ENCODE peak calls at places on chromosomes 16 and 17, in four cellular contexts. W is K562, X is GM12878, M is HepG2. E is an unnamed sample.
A peak's percentile ranks its signal among the peaks of the same experiment; 100 is the strongest.

GRCh38 chr17:74445156-74445555 is 13.3 kb downstream of the GPRC5C start:
- DNase-seq in W (no peak), X (no peak), M (no peak), E (no peak)

GRCh38 chr16:54275956-54276355 is 10.6 kb downstream of the IRX3 start:
- DNase-seq in X (no peak), M (no peak), W (no peak), E (no peak)

GRCh38 chr16:4316732-4317461 is 1.0 kb downstream of the GLIS2 start:
- DNase-seq in M (no peak), W (no peak), X (no peak), E (peak; percentile 74)

GRCh38 chr16:51193879-51194278 is 42.8 kb upstream of the SALL1 start:
- DNase-seq in W (no peak), M (no peak), X (no peak), E (no peak)

GRCh38 chr17:49364119-49364518 is 2.1 kb upstream of the ZNF652 start:
- DNase-seq in M (no peak), W (no peak), X (no peak), E (no peak)

GRCh38 chr16:80947708-80948615 is 58.7 kb downstream of the CMC2 start:
- DNase-seq in X (no peak), M (no peak), W (no peak), E (no peak)

GRCh38 chr17:72488542-72489272 is 367.9 kb downstream of the SOX9 start:
- DNase-seq in M (no peak), X (no peak), W (no peak), E (no peak)

GRCh38 chr16:53952215-53953208 is 248.6 kb downstream of the FTO start:
- DNase-seq in W (no peak), X (no peak), M (no peak), E (no peak)

GRCh38 chr16:72937916-72938315 is 110.0 kb downstream of the ZFHX3 start:
- DNase-seq in M (no peak), X (no peak), W (no peak), E (no peak)

GRCh38 chr16:16149710-16150116 is 73.6 kb downstream of the ABCC6 start:
- DNase-seq in M (peak; percentile 76), X (no peak), W (no peak), E (no peak)

GRCh38 chr16:16151315-16151714 is 72.0 kb downstream of the ABCC6 start:
- DNase-seq in X (no peak), M (no peak), W (no peak), E (no peak)

GRCh38 chr16:16150878-16151152 is 72.5 kb downstream of the ABCC6 start:
- DNase-seq in W (no peak), X (no peak), M (no peak), E (no peak)

GRCh38 chr16:16148755-16149154 is 74.5 kb downstream of the ABCC6 start:
- DNase-seq in W (no peak), M (no peak), X (no peak), E (no peak)

GRCh38 chr16:16150117-16150877 is 73.0 kb downstream of the ABCC6 start:
- DNase-seq in X (no peak), M (no peak), W (no peak), E (peak; percentile 84)
- TF ChIP-seq SMC3 in X (no peak), M (no peak), W (no peak), E (no peak)

DNA sequence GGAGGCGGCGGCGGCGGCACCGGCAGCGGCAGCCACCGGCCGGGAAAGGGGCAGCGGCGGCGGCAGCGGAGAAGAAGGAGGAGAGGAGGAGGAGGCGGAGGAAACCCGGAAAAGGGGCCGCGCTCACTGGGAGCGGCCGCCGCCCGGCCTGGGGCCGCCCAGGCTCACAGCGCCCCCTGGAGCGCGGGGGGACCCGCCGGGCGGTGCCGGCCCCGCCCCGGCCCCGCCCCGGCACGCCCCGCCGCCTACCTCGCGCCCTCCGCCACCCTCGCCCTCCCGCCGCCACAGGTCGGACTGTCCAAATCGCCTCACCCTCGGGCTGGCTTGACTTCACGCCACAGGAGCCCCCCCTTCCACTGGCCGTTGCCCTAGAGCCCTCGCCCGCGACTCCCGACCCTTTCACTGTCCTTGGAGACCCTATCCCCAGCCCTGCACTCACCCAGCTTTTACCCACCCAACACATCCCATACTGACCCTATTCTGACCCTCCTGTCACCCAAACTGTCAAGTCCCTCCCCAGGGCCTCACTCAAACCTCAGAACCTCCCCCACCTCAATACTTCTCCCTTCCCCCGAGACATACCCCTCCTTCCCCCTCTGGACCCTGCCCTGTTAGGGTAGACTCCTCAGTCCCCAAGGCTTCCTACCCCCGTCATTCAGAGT is at the start of gene CSNK2A2:
- DNase-seq in W (peak; percentile 96), X (no peak), M (peak; percentile 56), E (peak; percentile 99)
- TF ChIP-seq TAF1 in W (peak; percentile 58), X (peak; percentile 43), M (peak; percentile 55), E (peak; percentile 72)

GRCh38 chr17:16406742-16407674 is 8.4 kb upstream of the TRPV2 start:
- DNase-seq in X (peak; percentile 43), M (no peak), W (peak; percentile 26), E (peak; percentile 88)

GRCh38 chr17:16407911-16408588 is 7.3 kb upstream of the TRPV2 start:
- DNase-seq in X (peak; percentile 96), M (peak; percentile 51), W (no peak), E (peak; percentile 76)
- TF ChIP-seq SMC3 in X (no peak), M (no peak), W (no peak), E (no peak)

GRCh38 chr17:16962804-16963203 is 9.1 kb downstream of the TNFRSF13B start:
- DNase-seq in M (no peak), W (no peak), X (no peak), E (no peak)
- TF ChIP-seq TAF1 in M (no peak), W (no peak), X (no peak), E (no peak)

GRCh38 chr17:81551458-81552243 is 502 bp downstream of the FAAP100 start:
- DNase-seq in M (peak; percentile 47), X (no peak), W (peak; percentile 84), E (peak; percentile 85)

GRCh38 chr17:81550830-81551457 is 1.2 kb downstream of the FAAP100 start:
- DNase-seq in W (no peak), X (no peak), M (no peak), E (no peak)

GRCh38 chr17:81549031-81549557 is 3.1 kb downstream of the FAAP100 start:
- DNase-seq in M (peak; percentile 36), W (no peak), X (no peak), E (no peak)

GRCh38 chr17:81549826-81550225 is 2.3 kb downstream of the FAAP100 start:
- DNase-seq in W (no peak), X (no peak), M (no peak), E (no peak)

DNA sequence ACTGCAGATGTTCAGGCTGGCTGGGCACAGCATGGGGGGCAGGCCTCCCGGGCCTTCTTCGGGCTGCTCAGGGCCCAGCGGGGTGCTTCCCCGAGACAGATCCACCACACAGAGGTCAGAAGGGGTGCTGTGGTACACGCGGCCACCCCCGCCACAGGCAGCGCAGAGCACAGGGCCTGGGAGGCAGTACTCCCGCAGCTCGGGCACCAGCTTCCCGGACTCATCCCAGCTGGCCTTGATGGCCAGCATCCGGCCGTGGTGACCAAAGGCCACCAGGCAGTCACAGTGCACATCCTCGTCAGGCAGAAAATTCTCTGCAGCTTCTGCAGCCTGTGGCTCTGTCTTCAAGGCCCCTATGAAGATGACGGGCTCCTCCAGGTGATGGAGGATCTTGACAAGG is 1.9 kb downstream of the FAAP100 start:
- DNase-seq in W (no peak), M (no peak), X (no peak), E (no peak)
- TF ChIP-seq SMC3 in W (no peak), M (no peak), X (no peak), E (no peak)

GRCh38 chr16:71789136-71789535 is 19.5 kb downstream of the AP1G1 start:
- DNase-seq in M (no peak), W (no peak), X (no peak), E (no peak)
- TF ChIP-seq TAF1 in M (no peak), W (no peak), X (no peak), E (no peak)

GRCh38 chr17:79109584-79109983 is 35.0 kb downstream of the ENGASE start:
- DNase-seq in M (no peak), W (no peak), X (no peak), E (peak; percentile 79)
- TF ChIP-seq SMC3 in M (no peak), W (no peak), X (no peak), E (peak; percentile 50)

GRCh38 chr16:83728518-83728917 is 79.3 kb upstream of the HSBP1 start:
- DNase-seq in X (no peak), M (no peak), W (no peak), E (no peak)

GRCh38 chr16:83723901-83724300 is 83.9 kb upstream of the HSBP1 start:
- DNase-seq in X (no peak), M (no peak), W (no peak), E (no peak)

GRCh38 chr16:83727751-83728352 is 79.9 kb upstream of the HSBP1 start:
- DNase-seq in W (no peak), X (no peak), M (no peak), E (no peak)

GRCh38 chr16:83725313-83725712 is 82.5 kb upstream of the HSBP1 start:
- DNase-seq in X (no peak), M (no peak), W (no peak), E (no peak)

DNA sequence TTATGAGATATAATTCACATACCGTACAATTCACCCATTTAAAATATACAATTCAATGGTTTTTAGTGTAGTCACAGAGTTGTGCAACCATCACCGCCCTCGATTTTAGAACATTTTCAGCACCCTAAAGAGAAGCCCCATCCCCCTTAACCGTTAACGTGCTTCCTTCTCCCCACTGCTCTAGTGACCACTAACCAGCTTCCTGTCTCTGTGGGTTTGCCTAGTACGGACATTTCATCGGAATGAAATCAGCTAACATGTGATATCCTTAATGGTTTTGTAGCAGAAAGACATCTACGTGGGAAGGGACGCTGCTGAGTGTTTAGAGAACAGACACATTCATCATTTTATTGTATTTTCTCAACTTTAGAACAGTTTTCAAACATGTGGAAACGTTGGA is 80.8 kb upstream of the HSBP1 start:
- DNase-seq in M (no peak), X (no peak), W (no peak), E (no peak)
- TF ChIP-seq TAF1 in M (no peak), X (no peak), W (no peak), E (no peak)

GRCh38 chr17:13306310-13306962 is 288.6 kb upstream of the ELAC2 start:
- DNase-seq in X (no peak), M (peak; percentile 69), W (peak; percentile 31), E (peak; percentile 60)
- TF ChIP-seq SMC3 in X (no peak), M (peak; percentile 73), W (peak; percentile 56), E (peak; percentile 82)

DNA sequence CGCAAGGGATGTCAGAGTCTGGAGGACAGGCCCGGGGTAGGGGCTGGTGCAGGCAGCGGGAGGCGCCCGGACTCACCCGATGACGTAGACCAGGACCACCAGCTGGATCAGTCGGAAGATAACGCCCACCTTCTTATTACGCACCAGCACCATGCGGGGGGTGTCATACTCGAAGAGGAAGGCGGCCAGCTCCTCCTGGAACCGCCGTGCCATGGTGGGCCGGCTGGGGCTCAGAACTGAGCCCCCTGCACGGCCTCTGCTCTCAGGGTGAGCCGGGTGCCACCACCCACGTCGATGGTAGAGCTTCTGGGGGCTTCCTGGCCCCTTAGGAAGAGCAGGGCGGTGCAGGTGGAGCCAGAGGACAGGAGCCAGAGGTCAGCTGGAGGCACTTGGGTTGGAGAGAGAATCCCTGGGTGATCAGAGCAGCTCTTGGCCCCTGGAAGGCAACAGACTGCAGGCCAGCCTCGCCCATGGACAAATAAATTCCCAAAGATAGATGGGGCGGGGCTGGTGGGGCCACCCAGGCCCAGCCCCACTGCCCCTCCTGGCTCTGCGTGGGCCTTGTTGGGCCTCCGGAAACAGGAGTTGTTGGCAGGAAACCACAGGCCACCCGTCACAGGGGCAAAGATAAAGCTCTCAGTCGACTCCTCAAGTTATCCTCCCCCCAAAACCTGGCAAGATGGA is at the start of gene P2RX1:
- DNase-seq in X (no peak), W (peak; percentile 68), M (no peak), E (no peak)
- TF ChIP-seq TAF1 in X (no peak), W (no peak), M (no peak), E (no peak)